ENCODE peak calls at places on chromosomes 2 and 18, in eight cellular contexts. D is tibial nerve, G is GM23338, C is psoas muscle, F is ovary, N is esophagus muscularis mucosa, E is IMR-90, H is cardiac muscle cell. Q is an unnamed sample.

GRCh38 chr2:223760838-223761502 is 76.4 kb downstream of the AP1S3 start:
- DNase-seq in C (no peak), F (no peak), N (no peak), H (no peak), G (peak), D (peak), E (peak), Q (peak)

GRCh38 chr2:73907840-73908452 is 15.1 kb downstream of the ACTG2 start:
- DNase-seq in G (peak), E (peak), C (no peak), D (no peak), H (peak), F (no peak), N (no peak), Q (no peak)

GRCh38 chr2:151357359-151357758 is at the start of gene TNFAIP6:
- DNase-seq in E (peak), G (peak), H (no peak), C (no peak), D (peak), N (peak), F (no peak), Q (no peak)

GRCh38 chr2:12764075-12764722 is 47.5 kb downstream of the TRIB2 start:
- DNase-seq in H (no peak), G (no peak), D (no peak), F (no peak), N (no peak), C (no peak), E (peak), Q (no peak)

GRCh38 chr2:6946722-6947121 is 29.5 kb downstream of the RNF144A start:
- DNase-seq in G (no peak), N (no peak), D (no peak), C (no peak), H (no peak), F (no peak), E (peak), Q (no peak)

GRCh38 chr2:2861666-2862240 is 515.9 kb downstream of the EIPR1 start:
- DNase-seq in G (no peak), N (no peak), E (no peak), H (no peak), F (no peak), C (no peak), D (no peak), Q (no peak)

GRCh38 chr2:10232096-10232815 is 70.4 kb upstream of the HPCAL1 start:
- DNase-seq in C (no peak), H (no peak), E (no peak), F (no peak), N (no peak), D (no peak), G (no peak), Q (no peak)

GRCh38 chr18:70499218-70499691 is 210.4 kb downstream of the SOCS6 start:
- DNase-seq in E (no peak), F (no peak), G (peak), H (no peak), N (no peak), D (no peak), C (no peak), Q (no peak)

GRCh38 chr2:68912732-68913131 is 40.0 kb downstream of the GKN2 start:
- DNase-seq in D (no peak), C (no peak), N (no peak), G (no peak), E (no peak), F (no peak), H (no peak), Q (no peak)

GRCh38 chr2:235883675-235884074 is 284.5 kb downstream of the GBX2 start:
- DNase-seq in H (no peak), E (no peak), N (no peak), D (no peak), G (no peak), C (no peak), F (no peak), Q (no peak)

GRCh38 chr2:98912221-98912851 is 23.7 kb downstream of the CRACDL start:
- DNase-seq in N (no peak), D (no peak), E (peak), G (no peak), C (peak), F (peak), H (no peak), Q (no peak)

GRCh38 chr2:134181219-134181618 is 72.7 kb upstream of the MGAT5 start:
- DNase-seq in D (no peak), H (no peak), C (no peak), F (no peak), E (no peak), N (no peak), G (no peak), Q (no peak)

GRCh38 chr2:171086352-171087290 is 74.1 kb downstream of the TLK1 start:
- DNase-seq in N (no peak), G (peak), C (no peak), H (peak), E (peak), F (no peak), D (peak), Q (no peak)

GRCh38 chr18:59546164-59546563 is 151.1 kb downstream of the CCBE1 start:
- DNase-seq in D (no peak), E (peak), G (no peak), F (no peak), N (no peak), H (peak), C (no peak), Q (no peak)

GRCh38 chr2:46963210-46963609 is 47.6 kb upstream of the MCFD2 start:
- DNase-seq in G (no peak), N (no peak), E (no peak), H (no peak), F (no peak), D (no peak), C (no peak), Q (no peak)
- H3K27ac ChIP-seq in G (no peak), N (peak), E (no peak), H (no peak), F (no peak), D (no peak), C (no peak), Q (no peak)

GRCh38 chr2:180238729-180239128 is 231.6 kb upstream of the CWC22 start:
- DNase-seq in N (no peak), E (no peak), F (no peak), D (no peak), C (no peak), G (no peak), H (no peak), Q (no peak)

GRCh38 chr2:180246281-180246680 is 239.2 kb upstream of the CWC22 start:
- DNase-seq in D (no peak), F (no peak), C (no peak), N (no peak), H (peak), E (no peak), G (no peak), Q (no peak)

DNA sequence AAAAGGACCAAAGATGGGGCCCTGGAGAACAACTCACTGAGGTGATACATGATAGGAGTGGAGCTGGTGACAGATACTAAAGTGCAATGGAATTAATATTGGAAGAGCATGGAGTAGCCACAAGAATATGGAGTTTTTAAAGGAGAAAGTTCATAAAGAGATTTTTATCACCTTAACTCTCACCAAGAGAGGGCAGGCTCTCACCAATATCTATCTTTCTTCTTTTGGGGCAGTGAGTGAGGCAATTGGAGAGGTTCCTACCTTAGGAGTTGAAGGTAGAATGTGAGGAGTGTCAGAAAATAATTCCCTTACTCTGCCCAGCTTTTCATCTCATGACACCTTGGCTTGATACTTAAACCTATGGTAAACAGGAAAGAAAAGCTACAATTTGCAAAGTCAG is 233.7 kb upstream of the CWC22 start:
- DNase-seq in F (no peak), H (no peak), E (peak), G (peak), D (no peak), C (no peak), N (no peak), Q (no peak)
- TF ChIP-seq CTCF in F (no peak), H (peak), E (peak), G (peak), D (no peak), C (no peak), N (no peak), Q (no peak)

GRCh38 chr18:55858661-55859111 is 270.7 kb upstream of the TCF4 start:
- DNase-seq in G (no peak), E (no peak), N (no peak), F (no peak), C (no peak), H (no peak), D (no peak), Q (no peak)
- H3K4me3 ChIP-seq in G (no peak), E (no peak), N (peak), F (no peak), C (peak), H (no peak), D (no peak), Q (no peak)

GRCh38 chr2:27518113-27518781 is 21.6 kb downstream of the GCKR start:
- DNase-seq in F (no peak), E (no peak), D (no peak), C (no peak), N (peak), H (no peak), G (no peak), Q (no peak)
- H3K27ac ChIP-seq in F (no peak), E (no peak), D (no peak), C (no peak), N (no peak), H (no peak), G (no peak), Q (no peak)

DNA sequence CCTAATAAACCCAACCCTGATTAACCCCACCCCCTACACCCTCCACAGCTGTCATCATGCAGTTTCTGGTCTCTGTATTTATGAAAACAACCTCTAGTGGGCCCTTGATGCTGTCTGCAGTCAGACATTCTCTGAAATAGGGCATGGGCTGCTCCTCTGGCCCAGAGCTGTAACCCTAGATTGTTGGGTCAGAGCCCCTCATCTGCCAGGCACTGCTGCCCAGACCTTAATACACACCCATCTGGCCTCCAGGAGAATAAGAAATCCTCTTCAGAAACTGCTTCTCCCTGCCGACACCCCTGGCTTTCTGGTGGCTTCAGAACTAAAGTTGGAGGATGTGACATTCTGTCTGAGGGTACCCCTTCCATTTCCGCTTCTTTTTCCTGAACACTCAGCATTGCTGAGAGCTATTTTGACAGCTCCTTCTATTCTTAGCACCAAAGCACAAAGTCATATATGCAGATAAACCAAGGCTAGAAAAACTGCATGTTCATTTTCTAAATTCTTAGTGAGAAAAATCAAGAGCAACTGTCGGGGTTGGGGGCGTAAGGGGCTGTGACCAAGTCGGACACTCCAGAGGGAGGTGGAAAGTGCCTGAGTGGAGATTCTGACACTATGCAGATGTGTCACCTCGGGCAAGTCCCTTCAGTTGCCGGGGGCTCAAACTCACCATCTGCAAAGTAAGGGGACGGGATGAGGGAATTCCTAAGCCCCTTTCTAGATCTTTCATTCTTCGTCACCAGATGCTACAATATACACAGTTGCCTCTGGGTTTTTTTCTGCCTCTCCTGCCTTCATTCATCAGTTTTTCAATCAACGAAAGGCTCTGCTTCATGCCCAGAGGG is 28.7 kb downstream of the SRSF7 start:
- DNase-seq in C (no peak), E (no peak), H (peak), F (no peak), N (no peak), G (no peak), D (no peak), Q (no peak)
- TF ChIP-seq CTCF in C (no peak), E (no peak), H (no peak), F (no peak), N (no peak), G (no peak), D (no peak), Q (no peak)

DNA sequence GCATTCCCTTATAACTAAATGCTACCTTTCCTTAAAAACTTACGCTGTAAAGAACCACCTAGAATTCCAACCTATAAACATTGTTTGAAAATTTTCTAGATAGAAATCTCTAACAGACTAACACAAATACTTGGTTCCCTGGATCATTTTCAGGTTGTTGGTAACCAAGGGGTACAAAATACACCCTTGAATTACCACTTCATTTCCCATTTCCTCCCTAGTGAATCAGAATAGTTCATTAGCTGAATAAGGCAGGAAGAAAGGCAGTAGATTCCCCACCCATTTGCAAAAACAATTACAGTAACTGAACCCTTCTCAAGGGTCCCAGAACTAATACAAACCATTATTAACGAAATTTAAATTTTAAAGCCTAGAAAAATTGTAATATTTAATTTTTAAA is 5.5 kb downstream of the MEX3C start:
- DNase-seq in C (no peak), H (no peak), D (no peak), G (no peak), F (no peak), E (no peak), N (no peak), Q (no peak)
- H3K4me3 ChIP-seq in C (no peak), H (no peak), D (no peak), G (peak), F (no peak), E (no peak), N (no peak), Q (no peak)

DNA sequence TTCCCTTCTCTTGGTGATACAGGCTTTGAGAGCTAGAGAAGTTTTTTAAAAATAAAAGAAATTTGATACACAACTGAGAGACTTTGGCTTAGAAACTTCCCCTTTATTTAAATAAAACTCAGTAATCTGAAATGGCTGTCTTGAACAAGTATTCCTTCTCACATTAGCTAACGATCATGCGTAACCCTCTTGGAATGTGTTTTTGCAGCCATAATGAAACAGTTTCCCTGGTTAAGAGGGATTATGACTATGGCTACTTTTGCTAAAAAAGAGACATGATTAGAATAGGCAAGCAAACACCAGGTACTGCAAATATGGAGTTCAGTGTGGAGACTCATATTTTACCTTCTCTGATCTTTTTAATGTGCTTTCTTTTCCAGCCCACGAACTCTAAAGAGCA is 9.7 kb upstream of the MALL start:
- DNase-seq in G (no peak), F (no peak), N (no peak), H (no peak), E (peak), D (no peak), C (no peak), Q (no peak)
- H3K27ac ChIP-seq in G (no peak), F (no peak), N (no peak), H (no peak), E (no peak), D (no peak), C (no peak), Q (peak)

GRCh38 chr2:64865073-64865830 is 123.9 kb upstream of the SLC1A4 start:
- DNase-seq in C (peak), F (peak), G (peak), D (peak), H (peak), E (peak), N (no peak), Q (no peak)
- TF ChIP-seq CTCF in C (peak), F (peak), G (peak), D (peak), H (peak), E (peak), N (peak), Q (no peak)

DNA sequence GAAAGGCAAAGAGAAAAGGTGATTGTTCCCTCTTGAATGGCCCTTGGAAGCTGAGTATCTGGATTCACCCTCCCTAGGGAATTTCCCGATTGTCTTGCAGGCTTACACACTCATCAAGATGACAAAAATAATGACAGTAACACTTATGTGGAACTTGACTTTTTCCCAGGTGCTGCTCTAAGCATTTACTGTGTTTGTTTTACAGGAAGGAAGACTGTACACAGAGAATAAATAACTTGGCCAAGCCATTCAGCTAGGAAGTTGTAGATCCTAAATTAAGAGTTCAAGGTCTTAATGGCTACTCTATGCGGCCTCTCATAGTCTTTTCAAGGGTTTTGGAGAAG is 536 bp upstream of the DPP4 start:
- DNase-seq in G (no peak), D (no peak), F (no peak), E (no peak), C (no peak), N (no peak), H (no peak), Q (no peak)
- H3K4me3 ChIP-seq in G (peak), D (peak), F (no peak), E (peak), C (peak), N (peak), H (no peak), Q (peak)

DNA sequence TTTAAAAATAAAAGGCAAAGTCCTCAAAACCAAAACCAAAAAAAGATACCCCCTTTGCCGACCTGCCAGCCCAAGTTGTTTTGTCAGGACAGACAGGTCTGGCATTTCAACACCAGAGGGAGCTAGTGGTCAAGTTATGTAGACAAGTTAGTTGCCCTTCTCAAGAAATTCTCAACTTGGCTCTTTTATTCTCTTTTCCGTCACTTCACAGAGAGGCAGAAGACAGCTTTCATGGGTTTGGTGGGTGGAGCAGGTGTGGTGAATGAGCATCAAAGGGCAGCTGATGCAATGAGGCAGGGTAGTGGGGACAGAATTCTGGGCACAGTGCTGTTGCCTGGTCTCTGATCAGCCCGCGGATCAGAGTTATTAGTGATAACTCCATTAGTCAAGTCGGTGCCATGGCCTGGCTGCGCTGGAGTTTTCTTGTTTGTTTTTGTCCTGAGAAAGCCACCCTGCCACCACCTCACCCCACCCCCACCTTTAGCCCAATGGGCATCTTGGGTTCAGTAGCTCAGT is 303.7 kb upstream of the EPAS1 start:
- DNase-seq in C (peak), E (peak), F (peak), N (peak), D (peak), H (peak), G (peak), Q (no peak)
- H3K27ac ChIP-seq in C (no peak), E (peak), F (no peak), N (peak), D (no peak), H (no peak), G (no peak), Q (no peak)

Q was measured in esophagus squamous epithelium.